ENCODE peak calls at places on chromosomes 5 and 9, in four cellular contexts. V is neural progenitor cell, U is fibroblast of lung, R is astrocyte. L is an unnamed sample.
A peak's percentile ranks its signal among the peaks of the same experiment; 100 is the strongest.

GRCh38 chr5:89445106-89445745 is 562.2 kb upstream of the MEF2C start:
- DNase-seq in V (no peak), R (no peak), U (no peak), L (no peak)

GRCh38 chr5:134114886-134115805 is 665 bp downstream of the TCF7 start:
- DNase-seq in U (no peak), R (no peak), V (peak; percentile 65), L (no peak)

GRCh38 chr5:17167171-17167891 is 50.1 kb upstream of the BASP1 start:
- DNase-seq in V (no peak), U (peak; percentile 70), R (peak; percentile 64), L (no peak)

GRCh38 chr5:110852053-110852452 is 113.2 kb downstream of the SLC25A46 start:
- DNase-seq in U (no peak), R (no peak), V (no peak), L (no peak)

GRCh38 chr5:80668016-80668969 is 13.5 kb upstream of the DHFR start:
- DNase-seq in R (no peak), V (no peak), U (no peak), L (no peak)

GRCh38 chr9:117718085-117718484 is 13.9 kb downstream of the TLR4 start:
- DNase-seq in V (no peak), R (no peak), U (no peak), L (peak; percentile 54)

GRCh38 chr9:19154135-19154612 is 26.9 kb upstream of the PLIN2 start:
- DNase-seq in U (peak; percentile 88), R (peak; percentile 87), V (no peak), L (no peak)

GRCh38 chr9:14296462-14296861 is 17.5 kb downstream of the NFIB start:
- DNase-seq in U (no peak), V (no peak), R (no peak), L (no peak)

GRCh38 chr5:80990971-80991370 is 30.8 kb downstream of the RASGRF2 start:
- DNase-seq in R (no peak), U (peak; percentile 28), V (no peak), L (no peak)

GRCh38 chr5:54217826-54218503 is 92.4 kb downstream of the ARL15 start:
- DNase-seq in V (peak; percentile 76), R (peak; percentile 47), U (peak; percentile 63), L (peak; percentile 78)

GRCh38 chr5:66209794-66210193 is 65.7 kb downstream of the SREK1 start:
- DNase-seq in V (no peak), R (peak; percentile 24), U (peak; percentile 36), L (no peak)

GRCh38 chr5:157926953-157927352 is 68.0 kb upstream of the CLINT1 start:
- DNase-seq in R (no peak), U (no peak), V (peak; percentile 28), L (no peak)

GRCh38 chr5:75952963-75953362 is 130.2 kb upstream of the SV2C start:
- DNase-seq in R (no peak), V (no peak), U (no peak), L (no peak)

GRCh38 chr9:126592461-126592860 is 21.3 kb upstream of the LMX1B start:
- DNase-seq in U (no peak), V (peak; percentile 47), R (no peak), L (no peak)

GRCh38 chr5:115774684-115775083 is 41.8 kb downstream of the CDO1 start:
- DNase-seq in V (no peak), U (no peak), R (no peak), L (no peak)

GRCh38 chr5:14171621-14172020 is 28.5 kb downstream of the TRIO start:
- DNase-seq in U (peak; percentile 77), R (peak; percentile 68), V (no peak), L (no peak)

GRCh38 chr9:88816591-88816990 is 174.7 kb upstream of the S1PR3 start:
- DNase-seq in U (no peak), R (no peak), V (no peak), L (no peak)

GRCh38 chr5:2864515-2864914 is 113.0 kb upstream of the IRX2 start:
- DNase-seq in V (no peak), U (no peak), R (no peak), L (no peak)

GRCh38 chr9:83062653-83063527 is at the start of gene RASEF:
- DNase-seq in R (peak; percentile 40), V (peak; percentile 74), U (peak; percentile 57), L (no peak)

GRCh38 chr5:1568201-1568979 is 44.6 kb upstream of the LPCAT1 start:
- DNase-seq in V (no peak), U (peak; percentile 85), R (peak; percentile 80), L (peak; percentile 74)

GRCh38 chr5:115979628-115980041 is 17.4 kb downstream of the LVRN start:
- DNase-seq in V (no peak), U (peak; percentile 23), R (peak; percentile 26), L (no peak)

GRCh38 chr5:154484393-154484944 is 6.4 kb upstream of the HAND1 start:
- DNase-seq in U (no peak), V (peak; percentile 32), R (no peak), L (no peak)

GRCh38 chr5:154487541-154487940 is 9.5 kb upstream of the HAND1 start:
- DNase-seq in V (no peak), R (no peak), U (no peak), L (no peak)

GRCh38 chr5:154486427-154486866 is 8.4 kb upstream of the HAND1 start:
- DNase-seq in V (no peak), U (no peak), R (no peak), L (no peak)

GRCh38 chr5:154485092-154485491 is 7.1 kb upstream of the HAND1 start:
- DNase-seq in V (peak; percentile 18), R (no peak), U (no peak), L (no peak)

DNA sequence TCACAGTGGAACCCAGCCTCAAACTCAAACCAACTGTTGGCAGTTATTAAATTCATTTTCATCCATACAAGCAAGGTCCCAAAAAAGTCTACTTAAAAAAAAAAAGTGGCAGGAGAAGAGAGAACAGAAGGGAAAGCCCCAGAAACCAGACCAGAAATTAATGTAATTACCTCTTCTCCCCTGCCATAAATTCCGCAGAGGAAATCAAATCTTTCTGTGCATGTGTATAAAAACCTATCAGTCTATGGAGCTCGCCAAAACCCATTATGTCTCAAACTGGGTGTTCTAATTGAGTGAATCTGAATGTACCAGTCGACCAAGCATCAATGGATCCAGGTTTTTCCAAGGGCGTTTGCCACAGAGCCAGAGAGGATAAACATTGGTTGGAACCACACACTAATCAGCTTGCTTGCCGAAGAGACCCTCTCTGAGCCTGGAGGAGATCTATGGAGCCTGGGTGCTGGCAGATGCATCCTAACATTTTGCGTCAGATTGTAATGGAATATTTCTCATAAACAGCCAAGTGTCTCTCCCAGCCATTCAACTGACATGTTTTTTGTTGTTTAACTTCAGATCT is 7.9 kb upstream of the HAND1 start:
- DNase-seq in V (no peak), R (no peak), U (no peak), L (no peak)
- TF ChIP-seq EZH2 in V (no peak), R (peak; percentile 35), U (no peak), L (peak; percentile 29)

GRCh38 chr5:73447234-73448071 is 1.1 kb downstream of the FOXD1 start:
- DNase-seq in R (peak; percentile 61), V (peak; percentile 79), U (peak; percentile 75), L (peak; percentile 41)
- TF ChIP-seq EZH2 in R (no peak), V (no peak), U (no peak), L (peak; percentile 23)

GRCh38 chr5:5139358-5140050 is 626 bp upstream of the ADAMTS16 start:
- DNase-seq in V (no peak), U (no peak), R (no peak), L (no peak)
- TF ChIP-seq EZH2 in V (peak; percentile 24), U (no peak), R (no peak), L (no peak)

GRCh38 chr5:114360816-114361723 is 800 bp upstream of the KCNN2 start:
- DNase-seq in R (no peak), U (no peak), V (peak; percentile 93), L (no peak)
- TF ChIP-seq EZH2 in R (no peak), U (no peak), V (peak; percentile 25), L (peak; percentile 85)

GRCh38 chr5:154470172-154470571 is 7.9 kb downstream of the HAND1 start:
- DNase-seq in U (no peak), V (no peak), R (no peak), L (no peak)

GRCh38 chr5:154474267-154474956 is 3.6 kb downstream of the HAND1 start:
- DNase-seq in U (no peak), V (peak; percentile 24), R (no peak), L (no peak)

GRCh38 chr5:154473581-154474266 is 4.3 kb downstream of the HAND1 start:
- DNase-seq in U (no peak), V (peak; percentile 62), R (no peak), L (no peak)

GRCh38 chr5:154472871-154473580 is 5.0 kb downstream of the HAND1 start:
- DNase-seq in R (peak; percentile 6), V (peak; percentile 47), U (peak; percentile 19), L (no peak)

GRCh38 chr5:154470949-154471870 is 6.8 kb downstream of the HAND1 start:
- DNase-seq in R (no peak), V (peak; percentile 27), U (no peak), L (no peak)
- TF ChIP-seq EZH2 in R (peak; percentile 67), V (no peak), U (no peak), L (no peak)

GRCh38 chr5:135900276-135900675 is 4.6 kb upstream of the IL9 start:
- DNase-seq in V (no peak), U (no peak), R (no peak), L (no peak)
- TF ChIP-seq EZH2 in V (no peak), U (no peak), R (no peak), L (no peak)

DNA sequence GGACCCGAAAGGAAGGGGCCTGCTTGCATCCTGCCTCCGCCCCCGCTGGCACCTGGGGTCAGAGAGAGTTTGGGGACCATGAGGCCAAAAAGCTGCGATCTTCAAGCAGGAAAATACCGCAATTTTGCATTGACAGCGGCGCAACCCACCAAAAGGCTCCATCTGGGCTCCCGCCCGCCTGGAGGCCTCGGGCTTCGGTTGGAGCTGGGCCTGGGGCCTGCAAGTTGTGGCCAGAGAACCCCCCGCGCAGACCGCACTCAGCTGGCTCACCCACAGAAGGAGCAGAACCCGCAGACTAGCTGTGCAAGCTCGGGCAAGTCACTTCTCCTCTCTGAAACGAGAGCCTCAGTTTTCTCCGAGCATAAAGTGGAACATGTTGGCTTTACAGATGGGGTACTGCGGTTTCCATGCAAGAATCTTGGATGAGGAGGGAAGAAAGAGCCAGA is 1.3 kb downstream of the NR5A1 start:
- DNase-seq in R (no peak), V (no peak), U (no peak), L (no peak)
- TF ChIP-seq EZH2 in R (no peak), V (no peak), U (no peak), L (no peak)

L was measured in endothelial cell of umbilical vein.